ENCODE peak calls at places on chromosomes 6 and 20, in ten cellular contexts. N, Z, F, S, V, C, Q, X, I and B are unnamed samples.

GRCh38 chr6:13519839-13520238 is 32.4 kb upstream of the GFOD1 start:
- DNase-seq in N (no peak), Z (no peak), F (no peak), S (no peak), V (no peak), C (no peak), Q (no peak), X (no peak), I (no peak), B (no peak)

GRCh38 chr6:137928286-137928685 is 61.2 kb downstream of the TNFAIP3 start:
- DNase-seq in N (no peak), Z (no peak), F (no peak), S (no peak), V (peak; percentile 77), C (no peak), Q (no peak), X (no peak), I (no peak), B (no peak)

GRCh38 chr6:48736486-48737206 is 625.6 kb upstream of the PTCHD4 start:
- DNase-seq in N (no peak), Z (no peak), F (no peak), S (peak; percentile 67), V (no peak), C (no peak), Q (no peak), X (no peak), I (no peak), B (no peak)

GRCh38 chr6:157762636-157763035 is 60.4 kb upstream of the SNX9 start:
- DNase-seq in N (no peak), Z (no peak), F (no peak), S (no peak), V (no peak), C (peak; percentile 56), Q (no peak), X (no peak), I (peak; percentile 68), B (peak; percentile 32)

GRCh38 chr6:31157543-31158139 is at the start of gene CCHCR1:
- DNase-seq in N (no peak), Z (no peak), F (peak; percentile 23), S (no peak), V (no peak), C (peak; percentile 70), Q (no peak), X (no peak), I (no peak), B (no peak)

GRCh38 chr6:104449918-104450317 is 409.8 kb downstream of the HACE1 start:
- DNase-seq in N (no peak), Z (no peak), F (no peak), S (no peak), V (no peak), C (no peak), Q (no peak), X (no peak), I (no peak), B (no peak)

GRCh38 chr6:87483929-87484328 is 11.2 kb downstream of the SLC35A1 start:
- DNase-seq in N (peak; percentile 83), Z (no peak), F (no peak), S (peak; percentile 35), V (no peak), C (peak; percentile 53), Q (no peak), X (no peak), I (peak; percentile 94), B (peak; percentile 45)

GRCh38 chr6:136728976-136729515 is 63.2 kb downstream of the MAP3K5 start:
- DNase-seq in N (no peak), Z (no peak), F (no peak), S (no peak), V (no peak), C (no peak), Q (no peak), X (no peak), I (no peak), B (no peak)

GRCh38 chr6:44917430-44917829 is 410.7 kb upstream of the RUNX2 start:
- DNase-seq in N (no peak), Z (no peak), F (no peak), S (peak; percentile 65), V (no peak), C (no peak), Q (no peak), X (no peak), I (no peak), B (no peak)

GRCh38 chr6:120378582-120379220 is 955.6 kb downstream of the TBC1D32 start:
- DNase-seq in N (peak; percentile 52), Z (no peak), F (no peak), S (peak; percentile 74), V (no peak), C (peak; percentile 28), Q (peak; percentile 42), X (no peak), I (no peak), B (no peak)

GRCh38 chr6:87661503-87661902 is 40.5 kb downstream of the AKIRIN2 start:
- DNase-seq in N (no peak), Z (no peak), F (no peak), S (no peak), V (no peak), C (no peak), Q (no peak), X (no peak), I (no peak), B (no peak)

GRCh38 chr6:10014561-10014960 is 400.3 kb downstream of the TFAP2A start:
- DNase-seq in N (peak; percentile 13), Z (no peak), F (peak; percentile 44), S (no peak), V (no peak), C (no peak), Q (no peak), X (no peak), I (no peak), B (no peak)

GRCh38 chr6:31441368-31442267 is 38.2 kb downstream of the MICA start:
- DNase-seq in N (peak; percentile 87), Z (peak; percentile 71), F (peak; percentile 79), S (peak; percentile 41), V (peak; percentile 96), C (peak; percentile 87), Q (no peak), X (peak; percentile 80), I (peak; percentile 94), B (peak; percentile 88)

GRCh38 chr6:13687917-13688351 is 23.7 kb downstream of the RANBP9 start:
- DNase-seq in N (no peak), Z (no peak), F (no peak), S (no peak), V (no peak), C (no peak), Q (no peak), X (peak; percentile 7), I (no peak), B (no peak)

GRCh38 chr6:54196905-54197304 is 85.7 kb downstream of the MLIP start:
- DNase-seq in N (no peak), Z (no peak), F (no peak), S (no peak), V (no peak), C (no peak), Q (no peak), X (no peak), I (no peak), B (no peak)

GRCh38 chr20:1199981-1200380 is 3.3 kb upstream of the C20orf202 start:
- DNase-seq in N (no peak), Z (no peak), F (no peak), S (no peak), V (no peak), C (no peak), Q (no peak), X (no peak), I (no peak), B (no peak)

GRCh38 chr6:129709909-129710721 is at the start of gene ARHGAP18:
- DNase-seq in N (peak; percentile 94), Z (peak; percentile 48), F (peak; percentile 86), S (peak; percentile 89), V (peak; percentile 86), C (peak; percentile 68), Q (no peak), X (peak; percentile 60), I (peak; percentile 96), B (peak; percentile 83)

GRCh38 chr20:44945261-44945660 is 14.9 kb downstream of the TOMM34 start:
- DNase-seq in N (no peak), Z (no peak), F (no peak), S (no peak), V (no peak), C (no peak), Q (no peak), X (no peak), I (no peak), B (no peak)

GRCh38 chr20:44135811-44136204 is 51.2 kb downstream of the JPH2 start:
- DNase-seq in N (no peak), Z (no peak), F (no peak), S (no peak), V (no peak), C (no peak), Q (no peak), X (no peak), I (peak; percentile 20), B (no peak)

GRCh38 chr6:20279608-20280287 is 67.5 kb upstream of the MBOAT1 start:
- DNase-seq in N (peak; percentile 16), Z (no peak), F (no peak), S (peak; percentile 38), V (no peak), C (no peak), Q (no peak), X (no peak), I (peak; percentile 22), B (no peak)